ENCODE peak calls at places on chromosomes 12 and 14, in seven cellular contexts. T is neural progenitor cell, K is left ventricle myocardium inferior, Y is sigmoid colon, J is pancreas, E is Peyer's patch, M is heart right ventricle. R is an unnamed sample.

GRCh38 chr14:93759781-93760307 is 28.4 kb downstream of the PRIMA1 start:
- DNase-seq in T (no peak), K (peak; percentile 68), Y (peak; percentile 94), J (no peak), E (no peak), M (peak; percentile 77), R (no peak)

GRCh38 chr12:8644345-8645248 is 18.0 kb downstream of the MFAP5 start:
- DNase-seq in T (no peak), K (no peak), Y (no peak), J (no peak), E (peak; percentile 80), M (no peak), R (peak; percentile 75)

GRCh38 chr12:88067301-88067700 is 38.1 kb upstream of the C12orf50 start:
- DNase-seq in T (no peak), K (no peak), Y (no peak), J (no peak), E (no peak), M (no peak), R (no peak)

GRCh38 chr12:25623816-25624215 is 70.7 kb upstream of the LMNTD1 start:
- DNase-seq in T (no peak), K (no peak), Y (no peak), J (no peak), E (no peak), M (no peak), R (no peak)

GRCh38 chr14:74973003-74973614 is 17.7 kb upstream of the PGF start:
- DNase-seq in T (no peak), K (peak; percentile 78), Y (peak; percentile 80), J (no peak), E (peak; percentile 72), M (peak; percentile 75), R (no peak)

GRCh38 chr12:28130625-28131598 is 59.3 kb upstream of the CCDC91 start:
- DNase-seq in T (no peak), K (peak; percentile 17), Y (peak; percentile 64), J (no peak), E (no peak), M (no peak), R (no peak)

GRCh38 chr14:104843442-104844305 is 21.4 kb upstream of the CEP170B start:
- DNase-seq in T (peak; percentile 89), K (no peak), Y (peak; percentile 65), J (peak; percentile 69), E (no peak), M (no peak), R (no peak)

GRCh38 chr14:64706552-64707193 is 2.4 kb downstream of the PLEKHG3 start:
- DNase-seq in T (peak; percentile 86), K (no peak), Y (peak; percentile 71), J (no peak), E (peak; percentile 44), M (peak; percentile 54), R (no peak)

GRCh38 chr12:68368332-68368731 is 36.2 kb upstream of the MDM1 start:
- DNase-seq in T (no peak), K (no peak), Y (no peak), J (no peak), E (no peak), M (no peak), R (no peak)

GRCh38 chr12:43806737-43807072 is 588 bp upstream of the TWF1 start:
- DNase-seq in T (no peak), K (no peak), Y (no peak), J (no peak), E (no peak), M (no peak), R (no peak)

GRCh38 chr12:117165342-117165741 is 24.9 kb downstream of the FBXO21 start:
- DNase-seq in T (no peak), K (no peak), Y (no peak), J (no peak), E (no peak), M (no peak), R (no peak)

GRCh38 chr12:8844665-8845064 is 22.2 kb downstream of the A2ML1 start:
- DNase-seq in T (no peak), K (peak; percentile 74), Y (peak; percentile 76), J (peak; percentile 79), E (no peak), M (peak; percentile 64), R (no peak)

GRCh38 chr12:57195655-57196371 is 20.8 kb upstream of the NXPH4 start:
- DNase-seq in T (no peak), K (no peak), Y (no peak), J (no peak), E (no peak), M (no peak), R (no peak)

GRCh38 chr14:97250925-97251324 is 453.7 kb downstream of the VRK1 start:
- DNase-seq in T (no peak), K (no peak), Y (no peak), J (no peak), E (no peak), M (no peak), R (no peak)

GRCh38 chr12:49832836-49833421 is 4.7 kb upstream of the NCKAP5L start:
- DNase-seq in T (no peak), K (no peak), Y (no peak), J (no peak), E (no peak), M (no peak), R (no peak)

GRCh38 chr14:104094709-104095425 is 9.4 kb downstream of the ASPG start:
- DNase-seq in T (peak; percentile 82), K (peak; percentile 41), Y (no peak), J (peak; percentile 96), E (peak; percentile 85), M (peak; percentile 63), R (peak; percentile 66)

GRCh38 chr14:69475194-69475818 is 9.2 kb upstream of the PLEKHD1 start:
- DNase-seq in T (peak; percentile 47), K (no peak), Y (no peak), J (no peak), E (no peak), M (no peak), R (no peak)

GRCh38 chr12:11085419-11085818 is 6.7 kb downstream of the TAS2R43 start:
- DNase-seq in T (no peak), K (no peak), Y (no peak), J (no peak), E (no peak), M (no peak), R (peak; percentile 3)

GRCh38 chr12:3772380-3772779 is 19.5 kb upstream of the CRACR2A start:
- DNase-seq in T (no peak), K (no peak), Y (no peak), J (no peak), E (no peak), M (no peak), R (no peak)

GRCh38 chr12:89213747-89214146 is 138.6 kb downstream of the DUSP6 start:
- DNase-seq in T (no peak), K (no peak), Y (no peak), J (no peak), E (no peak), M (no peak), R (no peak)

GRCh38 chr12:106736051-106736957 is 38.2 kb upstream of the RIC8B start:
- DNase-seq in T (no peak), K (no peak), Y (no peak), J (no peak), E (no peak), M (no peak), R (no peak)

GRCh38 chr12:62730649-62731377 is 204.1 kb downstream of the PPM1H start:
- DNase-seq in T (no peak), K (no peak), Y (no peak), J (no peak), E (no peak), M (no peak), R (no peak)

GRCh38 chr12:75579552-75579951 is 68.1 kb upstream of the KRR1 start:
- DNase-seq in T (no peak), K (no peak), Y (no peak), J (no peak), E (no peak), M (no peak), R (no peak)

GRCh38 chr12:54560374-54560858 is 11.0 kb downstream of the PDE1B start:
- DNase-seq in T (peak; percentile 91), K (peak; percentile 90), Y (peak; percentile 96), J (peak; percentile 82), E (peak; percentile 95), M (peak; percentile 91), R (peak; percentile 50)

GRCh38 chr12:111438501-111438900 is 32.8 kb downstream of the SH2B3 start:
- DNase-seq in T (peak; percentile 21), K (no peak), Y (no peak), J (no peak), E (peak; percentile 81), M (peak; percentile 56), R (no peak)

DNA sequence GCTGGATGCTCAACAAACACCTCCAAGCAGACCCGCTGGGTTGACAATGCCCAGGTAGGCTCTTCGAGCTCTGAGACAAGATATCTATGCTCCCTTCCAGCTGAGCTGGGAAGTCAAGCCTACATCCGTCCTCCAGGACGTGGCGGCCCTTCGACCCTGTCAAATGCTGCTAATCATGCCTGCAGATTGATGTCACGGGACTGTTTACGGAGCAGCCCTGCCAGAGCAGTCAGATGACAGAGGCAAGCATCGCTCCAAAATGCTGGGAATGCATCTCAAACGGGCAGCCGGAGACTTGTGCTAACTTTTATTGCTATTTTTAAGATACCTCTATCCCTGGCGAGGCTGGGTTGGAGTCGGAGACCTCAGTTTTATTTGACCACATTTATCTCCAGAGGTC is 139.2 kb downstream of the NTF3 start:
- DNase-seq in T (no peak), K (no peak), Y (no peak), J (no peak), E (no peak), M (no peak), R (no peak)
- TF ChIP-seq CTCF in T (no peak), K (no peak), Y (no peak), J (no peak), E (no peak), M (no peak), R (no peak)

GRCh38 chr14:36657409-36658090 is 4.1 kb upstream of the PAX9 start:
- DNase-seq in T (peak; percentile 72), K (no peak), Y (no peak), J (peak; percentile 69), E (no peak), M (no peak), R (no peak)
- H3K27me3 ChIP-seq in T (peaks cover 100% of the 10 kb centered on the region), K (peaks cover 100% of the 10 kb centered on the region), Y (peaks cover 100% of the 10 kb centered on the region), J (peaks cover 33% of the 10 kb centered on the region), E (no peaks in the 10 kb centered on the region), M (peaks cover 100% of the 10 kb centered on the region), R (peaks cover 1% of the 10 kb centered on the region)

DNA sequence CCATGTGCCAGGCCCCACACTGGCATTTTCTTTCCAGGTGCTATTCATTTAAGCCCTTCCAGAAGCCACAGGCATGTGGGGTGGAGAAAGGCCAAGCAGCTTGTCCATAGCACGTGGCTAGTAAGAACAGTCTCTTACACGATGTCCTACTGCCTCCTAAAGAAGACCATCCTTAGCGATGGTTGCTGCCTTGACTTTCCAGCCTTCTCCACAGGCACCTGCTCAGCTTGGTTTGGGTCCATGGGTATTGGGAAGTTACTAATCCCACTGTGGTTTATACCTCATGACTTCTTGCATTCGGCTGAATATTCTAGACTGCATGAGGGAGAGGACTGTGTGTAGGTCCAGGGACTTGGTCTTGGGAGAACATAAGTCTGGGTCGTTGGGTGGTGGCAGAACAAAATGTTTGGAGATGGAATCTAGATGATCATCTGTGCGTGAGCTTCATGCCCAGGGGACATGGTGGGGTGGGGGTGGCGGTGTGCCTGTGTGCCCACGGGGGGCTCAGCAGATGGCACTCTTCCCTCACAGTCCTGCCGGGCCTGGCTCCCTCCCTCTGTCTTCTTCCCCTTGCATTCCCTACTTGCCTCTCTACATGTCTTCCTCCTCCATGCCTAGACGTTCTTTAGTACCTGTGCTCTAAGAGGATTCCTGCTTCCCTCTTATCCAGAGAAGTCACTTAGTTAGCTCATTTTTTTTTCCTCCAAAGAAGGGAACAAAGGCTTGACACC is 49.1 kb downstream of the NINJ2 start:
- DNase-seq in T (peak; percentile 61), K (peak; percentile 42), Y (no peak), J (no peak), E (peak; percentile 58), M (peak; percentile 29), R (peak; percentile 49)
- H3K36me3 ChIP-seq in T (no peaks in the 10 kb centered on the region), K (no peaks in the 10 kb centered on the region), Y (no peaks in the 10 kb centered on the region), J (no peaks in the 10 kb centered on the region), E (no peaks in the 10 kb centered on the region), M (no peaks in the 10 kb centered on the region), R (no peaks in the 10 kb centered on the region)

GRCh38 chr14:52951730-52952481 is 1.1 kb upstream of the FERMT2 start:
- DNase-seq in T (peak; percentile 79), K (no peak), Y (peak; percentile 84), J (no peak), E (no peak), M (no peak), R (no peak)
- TF ChIP-seq CTCF in T (peak; percentile 38), K (peak; percentile 62), Y (no peak), J (no peak), E (no peak), M (peak; percentile 27), R (no peak)